ENCODE peak calls at places on chromosomes 3 and 15, in six cellular contexts. V is cardiac muscle cell, G is hepatocyte, I is fibroblast of pulmonary artery, Q is AG09309, D is PC-9. U is an unnamed sample.

GRCh38 chr3:115148142-115148790 is 1.2 kb upstream of the ZBTB20 start:
- DNase-seq in G (no peak), Q (no peak), I (peak), V (peak), D (no peak), U (peak)

GRCh38 chr3:188052229-188052965 is 101.6 kb upstream of the LPP start:
- DNase-seq in Q (no peak), G (peak), V (peak), I (peak), D (no peak), U (peak)

GRCh38 chr3:126127452-126127851 is 43.5 kb upstream of the SLC41A3 start:
- DNase-seq in I (no peak), Q (no peak), V (no peak), G (no peak), D (no peak), U (no peak)

GRCh38 chr3:71547254-71548198 is 36.0 kb downstream of the FOXP1 start:
- DNase-seq in I (peak), G (peak), D (no peak), V (no peak), Q (no peak), U (peak)

GRCh38 chr3:14845180-14845579 is 26.4 kb downstream of the FGD5 start:
- DNase-seq in D (no peak), V (no peak), I (no peak), Q (no peak), G (no peak), U (no peak)

GRCh38 chr3:148450819-148451218 is 246.9 kb upstream of the AGTR1 start:
- DNase-seq in Q (no peak), V (no peak), G (peak), D (no peak), I (no peak), U (no peak)

GRCh38 chr3:153144779-153145178 is 17.2 kb upstream of the RAP2B start:
- DNase-seq in Q (no peak), V (no peak), G (no peak), D (no peak), I (peak), U (peak)

GRCh38 chr3:138047596-138048195 is 37.7 kb downstream of the CLDN18 start:
- DNase-seq in Q (no peak), V (no peak), G (no peak), D (no peak), I (no peak), U (no peak)

GRCh38 chr15:67735896-67736295 is 89.4 kb upstream of the SKOR1 start:
- DNase-seq in G (no peak), Q (no peak), D (no peak), V (no peak), I (no peak), U (no peak)

GRCh38 chr3:154956815-154957214 is 123.3 kb upstream of the MME start:
- DNase-seq in D (no peak), V (no peak), Q (no peak), I (no peak), G (no peak), U (peak)

DNA sequence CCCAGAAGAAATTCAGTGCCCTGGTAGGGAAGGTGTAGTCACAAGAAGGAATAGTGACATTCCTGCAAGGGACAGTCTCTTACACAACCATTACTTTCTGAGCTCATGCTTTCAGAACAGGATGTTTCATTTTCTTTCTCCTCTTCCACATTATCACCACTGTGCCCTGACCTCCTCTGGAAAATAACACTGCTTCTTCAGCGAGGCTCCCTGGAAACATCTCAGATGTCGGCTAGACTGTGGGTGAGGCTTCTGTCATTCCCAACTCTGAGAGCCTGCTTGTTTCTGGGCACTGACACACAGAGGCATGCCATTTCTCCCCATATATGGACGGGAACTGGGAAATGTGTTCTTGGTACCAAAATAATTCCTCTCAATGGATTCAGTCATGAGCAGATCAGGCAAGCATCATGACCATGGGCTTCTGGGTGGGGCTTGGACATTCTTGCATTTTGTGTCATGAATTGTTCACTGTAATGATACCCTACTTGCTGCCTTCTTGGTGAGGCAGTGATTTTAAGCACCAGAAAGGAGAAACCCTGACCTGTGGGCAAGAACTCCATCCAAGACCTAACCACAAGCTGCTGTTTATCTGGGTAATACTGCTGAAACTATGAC is 14.3 kb upstream of the TNFAIP8L3 start:
- DNase-seq in V (peak), Q (peak), G (no peak), D (no peak), I (peak), U (peak)
- H3K4me3 ChIP-seq in V (no peak), Q (no peak), G (no peak), D (no peak), I (no peak), U (no peak)

DNA sequence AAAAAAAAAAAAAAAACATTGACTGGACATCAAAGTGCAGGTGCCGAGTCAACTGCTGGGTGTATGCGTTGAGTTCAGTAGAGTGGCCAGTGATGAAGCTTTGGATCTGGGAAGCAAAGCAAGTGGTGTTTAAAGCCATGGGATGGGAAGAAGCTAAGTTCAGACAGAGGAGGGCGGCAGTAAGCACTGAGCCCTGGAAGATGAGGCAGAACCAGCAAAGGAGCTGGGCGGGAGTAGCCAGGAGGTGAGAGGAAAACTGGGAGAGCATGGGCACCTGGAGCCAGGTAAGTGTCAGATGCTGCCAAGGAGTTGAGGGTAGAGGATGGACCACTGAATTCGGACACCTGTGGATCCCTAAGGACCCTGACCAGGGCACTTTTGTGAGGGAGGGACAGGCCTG is 11.4 kb upstream of the GNAI2 start:
- DNase-seq in D (no peak), Q (no peak), V (no peak), G (no peak), I (no peak), U (no peak)
- TF ChIP-seq CTCF in D (no peak), Q (no peak), V (no peak), G (no peak), I (no peak), U (no peak)

GRCh38 chr3:24197809-24198208 is 252.7 kb downstream of the NR1D2 start:
- DNase-seq in Q (no peak), V (no peak), D (no peak), G (no peak), I (no peak), U (no peak)
- H3K4me3 ChIP-seq in Q (no peak), V (no peak), D (no peak), G (no peak), I (no peak), U (no peak)

DNA sequence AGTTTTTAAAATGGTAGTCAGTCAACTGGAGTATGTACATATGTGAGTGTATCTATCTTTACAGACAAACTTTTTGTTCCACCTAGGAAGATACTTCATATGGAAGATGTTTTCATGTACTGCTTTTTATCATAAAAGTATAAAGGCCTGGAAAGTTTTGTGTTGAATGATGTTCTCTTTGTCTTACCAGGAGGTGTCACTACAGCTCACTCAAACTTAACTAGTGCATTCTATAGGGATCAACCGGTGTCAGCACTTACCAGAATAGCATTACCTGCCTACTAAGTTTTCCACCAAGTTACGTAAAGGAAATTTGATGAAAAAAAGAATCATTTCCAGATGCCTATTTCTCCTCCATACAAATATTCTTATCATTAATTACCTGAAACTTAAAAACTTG is 522.6 kb upstream of the SEMA6D start:
- DNase-seq in Q (no peak), G (peak), I (peak), V (peak), D (no peak), U (peak)
- TF ChIP-seq CTCF in Q (peak), G (peak), I (peak), V (peak), D (peak), U (peak)

GRCh38 chr15:79455943-79456342 is 23.8 kb downstream of the MINAR1 start:
- DNase-seq in Q (no peak), I (no peak), G (no peak), V (no peak), D (no peak), U (no peak)

GRCh38 chr15:79459666-79460065 is 27.5 kb downstream of the MINAR1 start:
- DNase-seq in D (no peak), I (no peak), Q (no peak), V (no peak), G (no peak), U (no peak)

GRCh38 chr15:79455361-79455760 is 23.2 kb downstream of the MINAR1 start:
- DNase-seq in I (no peak), D (no peak), V (no peak), Q (no peak), G (no peak), U (peak)

GRCh38 chr15:79463043-79463780 is 31.1 kb downstream of the MINAR1 start:
- DNase-seq in Q (no peak), D (no peak), V (no peak), I (no peak), G (no peak), U (no peak)

GRCh38 chr15:79458491-79458890 is 26.4 kb downstream of the MINAR1 start:
- DNase-seq in V (no peak), D (no peak), I (no peak), Q (no peak), G (no peak), U (no peak)
- H3K4me3 ChIP-seq in V (no peak), D (no peak), I (no peak), Q (no peak), G (no peak), U (no peak)